ENCODE peak calls at places on chromosomes 6 and 20, in six cellular contexts. One of them, this sample, is unnamed. For H3K4me1, the result is how much of the 10 kb centered on the place peaks cover.

GRCh38 chr20:45892049-45892816 is 1.1 kb downstream of the CTSA start:
- DNase-seq in transverse colon: peak
- DNase-seq in ovary: no peak
- DNase-seq in A549: peak
- DNase-seq in sigmoid colon: peak
- DNase-seq in stomach: peak
- DNase-seq in this sample: no peak

GRCh38 chr20:20364016-20364746 is 3.7 kb upstream of the INSM1 start:
- DNase-seq in transverse colon: no peak
- DNase-seq in A549: no peak
- DNase-seq in sigmoid colon: no peak
- DNase-seq in stomach: no peak
- DNase-seq in ovary: no peak
- DNase-seq in this sample: no peak

GRCh38 chr6:101608724-101609123 is 215.2 kb downstream of the GRIK2 start:
- DNase-seq in A549: no peak
- DNase-seq in sigmoid colon: no peak
- DNase-seq in ovary: no peak
- DNase-seq in stomach: no peak
- DNase-seq in transverse colon: no peak
- DNase-seq in this sample: no peak

GRCh38 chr6:11232968-11233626 is 629 bp upstream of the NEDD9 start:
- DNase-seq in ovary: no peak
- DNase-seq in sigmoid colon: no peak
- DNase-seq in transverse colon: peak
- DNase-seq in A549: no peak
- DNase-seq in stomach: no peak
- DNase-seq in this sample: no peak

GRCh38 chr6:163416640-163417253 is 2.2 kb downstream of the QKI start:
- DNase-seq in sigmoid colon: peak
- DNase-seq in stomach: peak
- DNase-seq in A549: peak
- DNase-seq in transverse colon: peak
- DNase-seq in ovary: peak
- DNase-seq in this sample: no peak

GRCh38 chr6:133953634-133954415 is 801 bp downstream of the TBPL1 start:
- DNase-seq in ovary: no peak
- DNase-seq in A549: no peak
- DNase-seq in stomach: no peak
- DNase-seq in transverse colon: no peak
- DNase-seq in sigmoid colon: no peak
- DNase-seq in this sample: no peak

GRCh38 chr6:62623851-62624532 is 338.0 kb upstream of the KHDRBS2 start:
- DNase-seq in A549: peak
- DNase-seq in stomach: no peak
- DNase-seq in transverse colon: no peak
- DNase-seq in ovary: no peak
- DNase-seq in sigmoid colon: no peak
- DNase-seq in this sample: no peak

GRCh38 chr6:35287671-35288396 is 9.8 kb upstream of the DEF6 start:
- DNase-seq in A549: no peak
- DNase-seq in sigmoid colon: no peak
- DNase-seq in stomach: no peak
- DNase-seq in ovary: no peak
- DNase-seq in transverse colon: no peak
- DNase-seq in this sample: no peak

GRCh38 chr20:63977392-63978276 is 1.8 kb downstream of the SAMD10 start:
- DNase-seq in sigmoid colon: peak
- DNase-seq in stomach: no peak
- DNase-seq in A549: peak
- DNase-seq in ovary: no peak
- DNase-seq in transverse colon: no peak
- DNase-seq in this sample: no peak

GRCh38 chr20:63976980-63977391 is 2.5 kb downstream of the SAMD10 start:
- DNase-seq in transverse colon: no peak
- DNase-seq in sigmoid colon: peak
- DNase-seq in ovary: no peak
- DNase-seq in stomach: no peak
- DNase-seq in A549: no peak
- DNase-seq in this sample: no peak

GRCh38 chr20:63979549-63980316 is at the start of gene SAMD10:
- DNase-seq in ovary: no peak
- DNase-seq in stomach: peak
- DNase-seq in A549: no peak
- DNase-seq in sigmoid colon: no peak
- DNase-seq in transverse colon: peak
- DNase-seq in this sample: peak

GRCh38 chr20:63979221-63979548 is 257 bp downstream of the SAMD10 start:
- DNase-seq in A549: no peak
- DNase-seq in transverse colon: no peak
- DNase-seq in sigmoid colon: no peak
- DNase-seq in stomach: no peak
- DNase-seq in ovary: no peak
- DNase-seq in this sample: no peak

DNA sequence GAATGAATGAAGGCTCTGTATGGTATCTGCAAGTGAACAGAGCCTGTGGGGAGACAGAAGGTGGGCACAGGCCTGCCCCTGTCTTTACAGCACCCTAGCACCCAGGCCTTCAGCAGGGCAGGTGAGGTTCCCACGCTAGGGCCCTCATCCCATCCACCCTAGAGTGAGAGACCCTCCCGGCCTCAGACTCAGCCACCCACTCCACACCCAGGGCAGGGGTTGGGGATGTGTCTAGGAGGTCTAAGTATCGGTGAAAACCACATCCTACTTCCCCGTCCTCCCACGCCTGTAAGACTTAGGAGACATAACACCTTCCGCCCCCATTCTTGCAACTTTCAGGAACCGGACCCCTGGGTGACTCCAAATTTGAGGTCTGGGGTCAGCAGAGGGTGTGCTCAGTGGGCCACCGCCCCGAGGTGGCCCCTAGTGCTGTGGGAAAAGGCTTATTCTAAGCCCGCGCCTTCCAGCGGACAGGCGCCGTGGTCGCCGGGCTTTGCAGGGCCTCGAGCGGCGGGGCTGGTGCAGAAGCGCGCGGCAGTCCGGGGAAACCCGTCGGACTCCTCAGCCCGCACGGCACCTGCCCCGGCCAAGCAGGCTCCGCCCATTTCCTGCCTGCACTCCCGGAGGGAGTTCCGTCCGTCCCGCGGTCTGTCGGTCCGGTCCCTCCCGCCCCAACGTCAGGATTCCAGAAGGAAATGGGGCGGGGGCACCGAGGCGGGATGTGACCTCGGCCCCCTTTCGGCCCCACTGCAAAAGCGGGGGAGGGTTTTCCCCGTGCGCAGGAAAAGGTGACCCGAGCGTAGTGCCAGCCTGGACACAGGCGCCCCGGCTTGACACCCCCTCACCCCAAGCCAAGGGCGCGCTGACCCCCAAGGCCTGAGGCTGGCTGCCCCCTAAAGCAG is 872 bp downstream of the SAMD10 start:
- DNase-seq in ovary: peak
- DNase-seq in sigmoid colon: peak
- DNase-seq in stomach: peak
- DNase-seq in transverse colon: peak
- DNase-seq in A549: no peak
- DNase-seq in this sample: no peak
- TF ChIP-seq EP300 in ovary: no peak
- TF ChIP-seq EP300 in sigmoid colon: no peak
- TF ChIP-seq EP300 in stomach: no peak
- TF ChIP-seq EP300 in transverse colon: no peak
- TF ChIP-seq EP300 in A549: no peak
- TF ChIP-seq EP300 in this sample: no peak

GRCh38 chr6:156953125-156953477 is 175.9 kb downstream of the ARID1B start:
- DNase-seq in stomach: no peak
- DNase-seq in transverse colon: no peak
- DNase-seq in A549: no peak
- DNase-seq in sigmoid colon: no peak
- DNase-seq in ovary: no peak
- DNase-seq in this sample: no peak

GRCh38 chr6:156954781-156955180 is 177.6 kb downstream of the ARID1B start:
- DNase-seq in transverse colon: no peak
- DNase-seq in sigmoid colon: no peak
- DNase-seq in stomach: no peak
- DNase-seq in A549: no peak
- DNase-seq in ovary: no peak
- DNase-seq in this sample: no peak

GRCh38 chr6:156955494-156956183 is 178.5 kb downstream of the ARID1B start:
- DNase-seq in A549: no peak
- DNase-seq in stomach: peak
- DNase-seq in sigmoid colon: peak
- DNase-seq in transverse colon: peak
- DNase-seq in ovary: no peak
- DNase-seq in this sample: no peak

GRCh38 chr6:156953478-156954146 is 176.4 kb downstream of the ARID1B start:
- DNase-seq in stomach: no peak
- DNase-seq in transverse colon: no peak
- DNase-seq in A549: peak
- DNase-seq in sigmoid colon: no peak
- DNase-seq in ovary: peak
- DNase-seq in this sample: no peak

GRCh38 chr6:156954191-156954590 is 177.0 kb downstream of the ARID1B start:
- DNase-seq in stomach: no peak
- DNase-seq in ovary: no peak
- DNase-seq in sigmoid colon: no peak
- DNase-seq in transverse colon: no peak
- DNase-seq in A549: no peak
- DNase-seq in this sample: no peak
- H3K4me1 ChIP-seq in stomach: half or more
- H3K4me1 ChIP-seq in ovary: under half
- H3K4me1 ChIP-seq in sigmoid colon: half or more
- H3K4me1 ChIP-seq in transverse colon: half or more
- H3K4me1 ChIP-seq in A549: half or more
- H3K4me1 ChIP-seq in this sample: under half

GRCh38 chr6:159655409-159655988 is 37.5 kb downstream of the SOD2 start:
- DNase-seq in ovary: no peak
- DNase-seq in sigmoid colon: no peak
- DNase-seq in A549: no peak
- DNase-seq in transverse colon: no peak
- DNase-seq in stomach: no peak
- DNase-seq in this sample: no peak
- TF ChIP-seq POLR2A in ovary: no peak
- TF ChIP-seq POLR2A in sigmoid colon: no peak
- TF ChIP-seq POLR2A in A549: no peak
- TF ChIP-seq POLR2A in transverse colon: no peak
- TF ChIP-seq POLR2A in stomach: no peak
- TF ChIP-seq POLR2A in this sample: no peak

DNA sequence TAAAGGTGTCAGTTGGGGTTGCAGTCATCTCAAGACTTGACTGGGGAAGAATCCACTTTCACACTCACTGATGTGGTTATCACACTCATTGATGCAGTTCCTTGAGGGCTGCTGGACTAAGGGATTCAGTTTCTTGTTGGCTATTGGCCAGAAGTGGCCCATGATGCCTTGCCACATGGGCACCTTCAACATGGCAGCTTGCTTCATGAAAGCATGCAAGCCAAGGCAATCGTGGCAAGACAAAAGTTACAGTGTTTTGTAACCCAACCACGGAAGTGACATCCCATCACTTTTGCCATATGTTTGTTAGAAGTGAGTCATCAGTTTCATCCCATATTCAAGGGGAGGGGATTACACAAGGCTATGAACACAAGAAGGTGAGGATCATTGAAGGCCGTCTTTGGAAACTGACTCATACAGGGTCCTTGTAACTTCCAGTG is 3.8 kb upstream of the RANBP9 start:
- DNase-seq in stomach: no peak
- DNase-seq in A549: no peak
- DNase-seq in transverse colon: no peak
- DNase-seq in ovary: no peak
- DNase-seq in sigmoid colon: no peak
- DNase-seq in this sample: no peak
- TF ChIP-seq EP300 in stomach: no peak
- TF ChIP-seq EP300 in A549: no peak
- TF ChIP-seq EP300 in transverse colon: no peak
- TF ChIP-seq EP300 in ovary: no peak
- TF ChIP-seq EP300 in sigmoid colon: no peak
- TF ChIP-seq EP300 in this sample: no peak

GRCh38 chr6:15255481-15256414 is 9.9 kb downstream of the JARID2 start:
- DNase-seq in A549: no peak
- DNase-seq in transverse colon: no peak
- DNase-seq in ovary: no peak
- DNase-seq in sigmoid colon: no peak
- DNase-seq in stomach: no peak
- DNase-seq in this sample: no peak
- H3K4me1 ChIP-seq in A549: under half
- H3K4me1 ChIP-seq in transverse colon: half or more
- H3K4me1 ChIP-seq in ovary: under half
- H3K4me1 ChIP-seq in sigmoid colon: half or more
- H3K4me1 ChIP-seq in stomach: half or more
- H3K4me1 ChIP-seq in this sample: half or more

DNA sequence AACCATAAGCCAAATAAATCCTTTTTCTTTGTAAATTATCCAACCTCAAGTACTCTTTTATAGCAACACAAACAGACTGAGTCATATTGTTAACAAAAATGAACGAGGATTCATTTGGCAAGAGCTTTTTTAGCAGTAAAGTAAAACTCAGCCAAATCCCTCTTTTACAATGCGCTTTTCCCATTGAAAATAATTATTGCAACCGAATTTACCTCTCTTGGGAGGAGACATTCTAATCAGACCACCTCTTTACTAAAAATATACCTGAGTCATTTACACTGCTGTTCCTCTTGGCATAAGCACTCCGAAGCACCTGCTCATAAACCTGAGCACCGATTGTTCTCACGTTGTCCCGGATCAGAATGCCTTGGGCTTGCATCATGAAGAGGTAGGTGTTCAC is 57.4 kb downstream of the B4GALT5 start:
- DNase-seq in ovary: no peak
- DNase-seq in A549: no peak
- DNase-seq in transverse colon: no peak
- DNase-seq in stomach: no peak
- DNase-seq in sigmoid colon: no peak
- DNase-seq in this sample: no peak
- TF ChIP-seq POLR2A in ovary: no peak
- TF ChIP-seq POLR2A in A549: no peak
- TF ChIP-seq POLR2A in transverse colon: no peak
- TF ChIP-seq POLR2A in stomach: no peak
- TF ChIP-seq POLR2A in sigmoid colon: no peak
- TF ChIP-seq POLR2A in this sample: no peak

This sample was measured in tibial nerve.